ENCODE peak calls at places on chromosome 1, in ten cellular contexts. U is GM12878; D is ovary; O is CD8-positive, alpha-beta memory T cell; C is IMR-90; A is breast epithelium; I is Peyer's patch; K is CD4-positive, alpha-beta memory T cell; M is adrenal gland; H is stomach. Y is an unnamed sample.

GRCh38 chr1:3274972-3275371 is 179.5 kb upstream of the ARHGEF16 start:
- DNase-seq in M (no peak), C (no peak), U (no peak), D (no peak), K (no peak), O (no peak), I (no peak), H (no peak), A (no peak), Y (no peak)

GRCh38 chr1:8151647-8152046 is 125.5 kb upstream of the ERRFI1 start:
- DNase-seq in K (no peak), H (no peak), A (no peak), M (no peak), I (no peak), D (no peak), C (no peak), O (no peak), U (no peak), Y (no peak)

GRCh38 chr1:234431255-234431654 is 47.7 kb downstream of the TARBP1 start:
- DNase-seq in D (no peak), M (no peak), I (no peak), A (no peak), K (no peak), U (no peak), O (no peak), H (no peak), C (no peak), Y (no peak)

GRCh38 chr1:209805875-209806760 is at the start of gene IRF6:
- DNase-seq in I (peak; percentile 82), U (no peak), A (peak; percentile 97), C (peak; percentile 51), M (peak; percentile 90), H (peak; percentile 98), K (peak; percentile 60), D (peak; percentile 84), O (peak; percentile 71), Y (peak; percentile 73)

GRCh38 chr1:84406209-84406917 is 8.1 kb downstream of the DNASE2B start:
- DNase-seq in H (no peak), I (no peak), M (no peak), C (peak; percentile 46), K (no peak), D (no peak), A (no peak), U (no peak), O (no peak), Y (no peak)

GRCh38 chr1:119316870-119317416 is 51.6 kb upstream of the HAO2 start:
- DNase-seq in A (no peak), O (no peak), I (no peak), K (no peak), U (no peak), M (no peak), H (no peak), C (no peak), D (no peak), Y (no peak)

GRCh38 chr1:156126043-156126700 is 11.7 kb downstream of the LMNA start:
- DNase-seq in U (no peak), K (peak; percentile 58), O (peak; percentile 76), C (peak; percentile 96), M (peak; percentile 92), H (peak; percentile 79), A (peak; percentile 87), I (no peak), D (peak; percentile 95), Y (no peak)

GRCh38 chr1:159983681-159984080 is 29.6 kb upstream of the SLAMF9 start:
- DNase-seq in M (no peak), K (no peak), O (no peak), D (no peak), U (no peak), H (no peak), I (no peak), A (no peak), C (no peak), Y (no peak)

GRCh38 chr1:223714421-223714724 is 2.0 kb downstream of the CAPN2 start:
- DNase-seq in D (no peak), H (no peak), C (no peak), I (no peak), U (no peak), K (no peak), M (no peak), O (no peak), A (no peak), Y (no peak)
- H3K27me3 ChIP-seq in D (no peaks in the 10 kb centered on the region), H (no peaks in the 10 kb centered on the region), C (no peaks in the 10 kb centered on the region), I (no peaks in the 10 kb centered on the region), U (no peaks in the 10 kb centered on the region), K (no peaks in the 10 kb centered on the region), M (no peaks in the 10 kb centered on the region), O (no peaks in the 10 kb centered on the region), A (no peaks in the 10 kb centered on the region), Y (no peaks in the 10 kb centered on the region)

GRCh38 chr1:98048234-98048633 is 127.4 kb upstream of the DPYD start:
- DNase-seq in A (peak; percentile 78), I (peak; percentile 18), M (peak; percentile 82), O (peak; percentile 38), H (peak; percentile 77), C (peak; percentile 92), D (peak; percentile 52), K (peak; percentile 72), U (no peak), Y (peak; percentile 63)

GRCh38 chr1:98046031-98046641 is 125.3 kb upstream of the DPYD start:
- DNase-seq in O (no peak), K (peak; percentile 21), D (no peak), U (no peak), C (peak; percentile 51), M (no peak), A (no peak), H (no peak), I (no peak), Y (no peak)

GRCh38 chr1:98044766-98045165 is 123.9 kb upstream of the DPYD start:
- DNase-seq in O (no peak), I (no peak), C (no peak), K (no peak), D (no peak), A (no peak), M (no peak), U (no peak), H (no peak), Y (no peak)

GRCh38 chr1:98044071-98044697 is 123.3 kb upstream of the DPYD start:
- DNase-seq in K (no peak), M (no peak), U (no peak), C (no peak), D (no peak), H (no peak), O (no peak), A (no peak), I (no peak), Y (no peak)

DNA sequence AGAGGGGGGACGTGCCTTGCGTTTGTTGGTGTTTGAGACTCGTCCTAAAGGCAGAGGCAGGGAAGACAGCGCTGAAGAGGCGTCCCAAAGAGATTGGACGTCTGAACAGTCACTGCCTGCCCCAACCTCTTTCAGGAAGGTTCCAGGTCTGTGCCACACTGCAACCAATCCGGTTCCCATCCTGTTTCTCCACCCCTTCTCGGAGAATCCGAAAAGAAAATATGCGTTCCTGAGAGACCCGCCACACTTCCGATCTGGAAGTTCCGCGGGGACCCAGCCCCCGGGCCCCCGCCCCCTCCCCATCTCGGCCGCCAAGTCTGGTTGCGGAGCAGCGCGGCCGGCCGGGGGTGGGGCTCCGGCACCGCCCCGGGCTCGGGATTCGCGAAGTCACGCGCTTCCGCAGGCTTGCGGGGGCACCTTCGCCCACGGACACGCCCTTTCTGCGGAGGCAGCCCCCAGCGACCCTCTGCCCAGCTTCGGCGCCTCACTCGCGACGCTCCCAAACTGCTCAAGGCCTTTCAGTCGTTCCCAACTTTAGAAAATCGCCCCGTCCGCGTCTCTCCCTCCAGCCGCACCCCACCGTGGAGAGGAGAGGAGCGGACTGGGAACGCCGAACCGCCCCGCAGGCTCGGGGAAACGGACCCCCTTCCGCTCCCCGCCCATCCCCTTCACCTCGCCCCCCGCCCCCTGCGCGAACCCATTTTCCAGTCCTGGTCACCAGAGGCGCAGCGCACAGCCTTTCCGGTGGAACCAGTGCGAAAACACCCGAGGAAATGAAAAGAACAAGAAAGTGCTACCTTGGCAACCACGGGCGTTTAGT is 124.6 kb upstream of the DPYD start:
- DNase-seq in A (no peak), I (no peak), U (no peak), O (no peak), K (no peak), H (peak; percentile 23), C (peak; percentile 62), M (no peak), D (no peak), Y (no peak)
- H3K4me3 ChIP-seq in A (peak overlapping the region; percentile 68), I (no peak overlapping the region), U (no peak overlapping the region), O (no peak overlapping the region), K (no peak overlapping the region), H (peak overlapping the region; percentile 37), C (peak overlapping the region; percentile 95), M (no peak overlapping the region), D (no peak overlapping the region), Y (peak overlapping the region; percentile 41)

GRCh38 chr1:220966874-220967631 is 87.8 kb downstream of the HLX start:
- DNase-seq in C (peak; percentile 46), O (no peak), U (no peak), I (no peak), K (no peak), H (no peak), M (no peak), A (no peak), D (no peak), Y (no peak)
- H3K27ac ChIP-seq in C (no peak overlapping the region), O (no peak overlapping the region), U (no peak overlapping the region), I (no peak overlapping the region), K (no peak overlapping the region), H (no peak overlapping the region), M (no peak overlapping the region), A (no peak overlapping the region), D (no peak overlapping the region), Y (no peak overlapping the region)

GRCh38 chr1:228035844-228036243 is 29.0 kb downstream of the WNT3A start:
- DNase-seq in A (peak; percentile 7), I (no peak), M (no peak), H (no peak), D (no peak), C (no peak), U (no peak), O (no peak), K (no peak), Y (no peak)

GRCh38 chr1:228037401-228038386 is 30.9 kb downstream of the WNT3A start:
- DNase-seq in M (no peak), C (peak; percentile 19), I (no peak), U (no peak), H (peak; percentile 60), K (peak; percentile 9), A (peak; percentile 50), D (no peak), O (no peak), Y (peak; percentile 13)

GRCh38 chr1:228033376-228033775 is 26.6 kb downstream of the WNT3A start:
- DNase-seq in D (no peak), A (no peak), H (no peak), U (no peak), O (no peak), C (no peak), M (no peak), K (no peak), I (no peak), Y (no peak)

GRCh38 chr1:228036701-228037231 is 30.0 kb downstream of the WNT3A start:
- DNase-seq in U (no peak), H (no peak), M (no peak), I (no peak), A (peak; percentile 33), C (no peak), O (no peak), K (no peak), D (no peak), Y (no peak)

GRCh38 chr1:228034954-228035837 is 28.4 kb downstream of the WNT3A start:
- DNase-seq in A (peak; percentile 42), D (no peak), K (no peak), M (no peak), O (no peak), U (no peak), I (no peak), C (no peak), H (no peak), Y (no peak)
- H3K27me3 ChIP-seq in A (no peaks in the 10 kb centered on the region), D (no peaks in the 10 kb centered on the region), K (peaks cover 23% of the 10 kb centered on the region), M (peaks cover 33% of the 10 kb centered on the region), O (peaks cover 33% of the 10 kb centered on the region), U (no peaks in the 10 kb centered on the region), I (no peaks in the 10 kb centered on the region), C (peaks cover 38% of the 10 kb centered on the region), H (no peaks in the 10 kb centered on the region), Y (peaks cover 3% of the 10 kb centered on the region)

GRCh38 chr1:178341218-178341956 is 155.4 kb downstream of the CLEC20A start:
- DNase-seq in I (no peak), D (no peak), C (peak; percentile 80), M (peak; percentile 30), A (peak; percentile 73), H (peak; percentile 72), K (no peak), O (no peak), U (no peak), Y (no peak)
- H3K4me3 ChIP-seq in I (no peak overlapping the region), D (peak overlapping the region; percentile 8), C (peak overlapping the region; percentile 45), M (no peak overlapping the region), A (peak overlapping the region; percentile 53), H (no peak overlapping the region), K (no peak overlapping the region), O (no peak overlapping the region), U (no peak overlapping the region), Y (no peak overlapping the region)

Y was measured in CD4-positive, CD25-positive, alpha-beta regulatory T cell.